ENCODE peak calls at places on chromosomes 16 and 17, in ten cellular contexts. One of them, this sample, is unnamed.

GRCh38 chr16:81421536-81421935 is 23.1 kb upstream of the CMIP start:
- DNase-seq in heart right ventricle: no peak
- DNase-seq in upper lobe of right lung: no peak
- DNase-seq in mucosa of descending colon: peak
- DNase-seq in NCI-H1092 treated with DMSO at 0.1 percent for 48 hours: no peak
- DNase-seq in activated CD4-positive, alpha-beta T cell treated with anti-CD3 and anti-CD28 coated beads, Interleukin-2, amount 10 ng/mL, durations not matched to agents 7 days and 5 days: no peak
- DNase-seq in stimulated activated CD4-positive, alpha-beta T cell treated with anti-CD3 and anti-CD28 coated beads, Interleukin-12 subunit alpha, Interleukin-12 subunit beta, amount 100 ng/mL, for 48 hours: no peak
- DNase-seq in kidney glomerular epithelial cell: no peak
- DNase-seq in right cardiac atrium: no peak
- DNase-seq in kidney: peak
- DNase-seq in this sample: no peak

GRCh38 chr17:15469260-15469659 is 1.8 kb upstream of the CDRT4 start:
- DNase-seq in mucosa of descending colon: no peak
- DNase-seq in activated CD4-positive, alpha-beta T cell treated with anti-CD3 and anti-CD28 coated beads, Interleukin-2, amount 10 ng/mL, durations not matched to agents 7 days and 5 days: no peak
- DNase-seq in stimulated activated CD4-positive, alpha-beta T cell treated with anti-CD3 and anti-CD28 coated beads, Interleukin-12 subunit alpha, Interleukin-12 subunit beta, amount 100 ng/mL, for 48 hours: no peak
- DNase-seq in kidney glomerular epithelial cell: peak
- DNase-seq in right cardiac atrium: peak
- DNase-seq in upper lobe of right lung: no peak
- DNase-seq in kidney: no peak
- DNase-seq in heart right ventricle: peak
- DNase-seq in NCI-H1092 treated with DMSO at 0.1 percent for 48 hours: peak
- DNase-seq in this sample: no peak

GRCh38 chr17:81106716-81107115 is 58.6 kb upstream of the PVALEF start:
- DNase-seq in upper lobe of right lung: no peak
- DNase-seq in stimulated activated CD4-positive, alpha-beta T cell treated with anti-CD3 and anti-CD28 coated beads, Interleukin-12 subunit alpha, Interleukin-12 subunit beta, amount 100 ng/mL, for 48 hours: no peak
- DNase-seq in kidney glomerular epithelial cell: no peak
- DNase-seq in NCI-H1092 treated with DMSO at 0.1 percent for 48 hours: no peak
- DNase-seq in heart right ventricle: no peak
- DNase-seq in right cardiac atrium: no peak
- DNase-seq in kidney: no peak
- DNase-seq in activated CD4-positive, alpha-beta T cell treated with anti-CD3 and anti-CD28 coated beads, Interleukin-2, amount 10 ng/mL, durations not matched to agents 7 days and 5 days: no peak
- DNase-seq in mucosa of descending colon: no peak
- DNase-seq in this sample: no peak

GRCh38 chr17:2967515-2967914 is 95.9 kb downstream of the OR1D5 start:
- DNase-seq in heart right ventricle: no peak
- DNase-seq in kidney glomerular epithelial cell: no peak
- DNase-seq in activated CD4-positive, alpha-beta T cell treated with anti-CD3 and anti-CD28 coated beads, Interleukin-2, amount 10 ng/mL, durations not matched to agents 7 days and 5 days: no peak
- DNase-seq in right cardiac atrium: no peak
- DNase-seq in NCI-H1092 treated with DMSO at 0.1 percent for 48 hours: no peak
- DNase-seq in kidney: no peak
- DNase-seq in stimulated activated CD4-positive, alpha-beta T cell treated with anti-CD3 and anti-CD28 coated beads, Interleukin-12 subunit alpha, Interleukin-12 subunit beta, amount 100 ng/mL, for 48 hours: no peak
- DNase-seq in upper lobe of right lung: no peak
- DNase-seq in mucosa of descending colon: no peak
- DNase-seq in this sample: no peak

GRCh38 chr17:45837187-45837586 is 7.5 kb upstream of the SPPL2C start:
- DNase-seq in mucosa of descending colon: no peak
- DNase-seq in heart right ventricle: no peak
- DNase-seq in kidney: no peak
- DNase-seq in NCI-H1092 treated with DMSO at 0.1 percent for 48 hours: no peak
- DNase-seq in kidney glomerular epithelial cell: no peak
- DNase-seq in upper lobe of right lung: no peak
- DNase-seq in activated CD4-positive, alpha-beta T cell treated with anti-CD3 and anti-CD28 coated beads, Interleukin-2, amount 10 ng/mL, durations not matched to agents 7 days and 5 days: no peak
- DNase-seq in stimulated activated CD4-positive, alpha-beta T cell treated with anti-CD3 and anti-CD28 coated beads, Interleukin-12 subunit alpha, Interleukin-12 subunit beta, amount 100 ng/mL, for 48 hours: no peak
- DNase-seq in right cardiac atrium: no peak
- DNase-seq in this sample: no peak

GRCh38 chr16:8572063-8572918 is 18.0 kb downstream of the TMEM114 start:
- DNase-seq in right cardiac atrium: no peak
- DNase-seq in activated CD4-positive, alpha-beta T cell treated with anti-CD3 and anti-CD28 coated beads, Interleukin-2, amount 10 ng/mL, durations not matched to agents 7 days and 5 days: no peak
- DNase-seq in stimulated activated CD4-positive, alpha-beta T cell treated with anti-CD3 and anti-CD28 coated beads, Interleukin-12 subunit alpha, Interleukin-12 subunit beta, amount 100 ng/mL, for 48 hours: no peak
- DNase-seq in heart right ventricle: no peak
- DNase-seq in NCI-H1092 treated with DMSO at 0.1 percent for 48 hours: peak
- DNase-seq in kidney: no peak
- DNase-seq in upper lobe of right lung: no peak
- DNase-seq in mucosa of descending colon: no peak
- DNase-seq in kidney glomerular epithelial cell: no peak
- DNase-seq in this sample: no peak

GRCh38 chr17:48453447-48453846 is 23.4 kb upstream of the SKAP1 start:
- DNase-seq in heart right ventricle: no peak
- DNase-seq in NCI-H1092 treated with DMSO at 0.1 percent for 48 hours: no peak
- DNase-seq in right cardiac atrium: no peak
- DNase-seq in kidney glomerular epithelial cell: no peak
- DNase-seq in activated CD4-positive, alpha-beta T cell treated with anti-CD3 and anti-CD28 coated beads, Interleukin-2, amount 10 ng/mL, durations not matched to agents 7 days and 5 days: peak
- DNase-seq in mucosa of descending colon: no peak
- DNase-seq in stimulated activated CD4-positive, alpha-beta T cell treated with anti-CD3 and anti-CD28 coated beads, Interleukin-12 subunit alpha, Interleukin-12 subunit beta, amount 100 ng/mL, for 48 hours: no peak
- DNase-seq in kidney: no peak
- DNase-seq in upper lobe of right lung: no peak
- DNase-seq in this sample: no peak

GRCh38 chr17:79005063-79005861 is 4.3 kb downstream of the CANT1 start:
- DNase-seq in activated CD4-positive, alpha-beta T cell treated with anti-CD3 and anti-CD28 coated beads, Interleukin-2, amount 10 ng/mL, durations not matched to agents 7 days and 5 days: peak
- DNase-seq in right cardiac atrium: peak
- DNase-seq in heart right ventricle: no peak
- DNase-seq in upper lobe of right lung: peak
- DNase-seq in stimulated activated CD4-positive, alpha-beta T cell treated with anti-CD3 and anti-CD28 coated beads, Interleukin-12 subunit alpha, Interleukin-12 subunit beta, amount 100 ng/mL, for 48 hours: no peak
- DNase-seq in kidney: peak
- DNase-seq in NCI-H1092 treated with DMSO at 0.1 percent for 48 hours: no peak
- DNase-seq in mucosa of descending colon: peak
- DNase-seq in kidney glomerular epithelial cell: no peak
- DNase-seq in this sample: no peak

GRCh38 chr16:50857881-50858280 is 116.0 kb downstream of the CYLD start:
- DNase-seq in right cardiac atrium: no peak
- DNase-seq in heart right ventricle: no peak
- DNase-seq in activated CD4-positive, alpha-beta T cell treated with anti-CD3 and anti-CD28 coated beads, Interleukin-2, amount 10 ng/mL, durations not matched to agents 7 days and 5 days: no peak
- DNase-seq in NCI-H1092 treated with DMSO at 0.1 percent for 48 hours: no peak
- DNase-seq in kidney: no peak
- DNase-seq in kidney glomerular epithelial cell: no peak
- DNase-seq in upper lobe of right lung: no peak
- DNase-seq in stimulated activated CD4-positive, alpha-beta T cell treated with anti-CD3 and anti-CD28 coated beads, Interleukin-12 subunit alpha, Interleukin-12 subunit beta, amount 100 ng/mL, for 48 hours: no peak
- DNase-seq in mucosa of descending colon: no peak
- DNase-seq in this sample: no peak

GRCh38 chr17:65660078-65660477 is 98.6 kb upstream of the AXIN2 start:
- DNase-seq in mucosa of descending colon: no peak
- DNase-seq in upper lobe of right lung: no peak
- DNase-seq in kidney: no peak
- DNase-seq in stimulated activated CD4-positive, alpha-beta T cell treated with anti-CD3 and anti-CD28 coated beads, Interleukin-12 subunit alpha, Interleukin-12 subunit beta, amount 100 ng/mL, for 48 hours: no peak
- DNase-seq in heart right ventricle: no peak
- DNase-seq in NCI-H1092 treated with DMSO at 0.1 percent for 48 hours: no peak
- DNase-seq in right cardiac atrium: no peak
- DNase-seq in activated CD4-positive, alpha-beta T cell treated with anti-CD3 and anti-CD28 coated beads, Interleukin-2, amount 10 ng/mL, durations not matched to agents 7 days and 5 days: no peak
- DNase-seq in kidney glomerular epithelial cell: no peak
- DNase-seq in this sample: no peak

GRCh38 chr17:67107811-67108210 is 63.5 kb downstream of the CACNG1 start:
- DNase-seq in heart right ventricle: no peak
- DNase-seq in stimulated activated CD4-positive, alpha-beta T cell treated with anti-CD3 and anti-CD28 coated beads, Interleukin-12 subunit alpha, Interleukin-12 subunit beta, amount 100 ng/mL, for 48 hours: no peak
- DNase-seq in activated CD4-positive, alpha-beta T cell treated with anti-CD3 and anti-CD28 coated beads, Interleukin-2, amount 10 ng/mL, durations not matched to agents 7 days and 5 days: no peak
- DNase-seq in kidney: no peak
- DNase-seq in upper lobe of right lung: no peak
- DNase-seq in NCI-H1092 treated with DMSO at 0.1 percent for 48 hours: no peak
- DNase-seq in right cardiac atrium: no peak
- DNase-seq in kidney glomerular epithelial cell: no peak
- DNase-seq in mucosa of descending colon: no peak
- DNase-seq in this sample: no peak

GRCh38 chr17:13306310-13306962 is 288.6 kb upstream of the ELAC2 start:
- DNase-seq in right cardiac atrium: no peak
- DNase-seq in kidney: no peak
- DNase-seq in mucosa of descending colon: peak
- DNase-seq in NCI-H1092 treated with DMSO at 0.1 percent for 48 hours: no peak
- DNase-seq in upper lobe of right lung: no peak
- DNase-seq in heart right ventricle: no peak
- DNase-seq in activated CD4-positive, alpha-beta T cell treated with anti-CD3 and anti-CD28 coated beads, Interleukin-2, amount 10 ng/mL, durations not matched to agents 7 days and 5 days: peak
- DNase-seq in stimulated activated CD4-positive, alpha-beta T cell treated with anti-CD3 and anti-CD28 coated beads, Interleukin-12 subunit alpha, Interleukin-12 subunit beta, amount 100 ng/mL, for 48 hours: peak
- DNase-seq in kidney glomerular epithelial cell: peak
- DNase-seq in this sample: no peak

GRCh38 chr17:59914274-59914854 is 21.4 kb downstream of the RPS6KB1 start:
- DNase-seq in kidney: no peak
- DNase-seq in right cardiac atrium: no peak
- DNase-seq in NCI-H1092 treated with DMSO at 0.1 percent for 48 hours: peak
- DNase-seq in upper lobe of right lung: no peak
- DNase-seq in heart right ventricle: no peak
- DNase-seq in kidney glomerular epithelial cell: peak
- DNase-seq in activated CD4-positive, alpha-beta T cell treated with anti-CD3 and anti-CD28 coated beads, Interleukin-2, amount 10 ng/mL, durations not matched to agents 7 days and 5 days: peak
- DNase-seq in stimulated activated CD4-positive, alpha-beta T cell treated with anti-CD3 and anti-CD28 coated beads, Interleukin-12 subunit alpha, Interleukin-12 subunit beta, amount 100 ng/mL, for 48 hours: peak
- DNase-seq in mucosa of descending colon: no peak
- DNase-seq in this sample: no peak

GRCh38 chr16:73093146-73094144 is 45.5 kb upstream of the ZFHX3 start:
- DNase-seq in mucosa of descending colon: no peak
- DNase-seq in right cardiac atrium: peak
- DNase-seq in kidney glomerular epithelial cell: no peak
- DNase-seq in upper lobe of right lung: no peak
- DNase-seq in stimulated activated CD4-positive, alpha-beta T cell treated with anti-CD3 and anti-CD28 coated beads, Interleukin-12 subunit alpha, Interleukin-12 subunit beta, amount 100 ng/mL, for 48 hours: no peak
- DNase-seq in kidney: no peak
- DNase-seq in NCI-H1092 treated with DMSO at 0.1 percent for 48 hours: peak
- DNase-seq in heart right ventricle: no peak
- DNase-seq in activated CD4-positive, alpha-beta T cell treated with anti-CD3 and anti-CD28 coated beads, Interleukin-2, amount 10 ng/mL, durations not matched to agents 7 days and 5 days: no peak
- DNase-seq in this sample: no peak

GRCh38 chr17:28045304-28045703 is 2.8 kb downstream of the NLK start:
- DNase-seq in mucosa of descending colon: no peak
- DNase-seq in stimulated activated CD4-positive, alpha-beta T cell treated with anti-CD3 and anti-CD28 coated beads, Interleukin-12 subunit alpha, Interleukin-12 subunit beta, amount 100 ng/mL, for 48 hours: no peak
- DNase-seq in kidney: no peak
- DNase-seq in kidney glomerular epithelial cell: no peak
- DNase-seq in heart right ventricle: no peak
- DNase-seq in upper lobe of right lung: no peak
- DNase-seq in activated CD4-positive, alpha-beta T cell treated with anti-CD3 and anti-CD28 coated beads, Interleukin-2, amount 10 ng/mL, durations not matched to agents 7 days and 5 days: no peak
- DNase-seq in NCI-H1092 treated with DMSO at 0.1 percent for 48 hours: no peak
- DNase-seq in right cardiac atrium: no peak
- DNase-seq in this sample: no peak

GRCh38 chr16:19106625-19107020 is 7.1 kb upstream of the ITPRIPL2 start:
- DNase-seq in right cardiac atrium: no peak
- DNase-seq in kidney glomerular epithelial cell: no peak
- DNase-seq in heart right ventricle: no peak
- DNase-seq in upper lobe of right lung: no peak
- DNase-seq in activated CD4-positive, alpha-beta T cell treated with anti-CD3 and anti-CD28 coated beads, Interleukin-2, amount 10 ng/mL, durations not matched to agents 7 days and 5 days: no peak
- DNase-seq in NCI-H1092 treated with DMSO at 0.1 percent for 48 hours: no peak
- DNase-seq in mucosa of descending colon: no peak
- DNase-seq in kidney: no peak
- DNase-seq in stimulated activated CD4-positive, alpha-beta T cell treated with anti-CD3 and anti-CD28 coated beads, Interleukin-12 subunit alpha, Interleukin-12 subunit beta, amount 100 ng/mL, for 48 hours: no peak
- DNase-seq in this sample: no peak

GRCh38 chr17:65531508-65532431 is 29.7 kb downstream of the AXIN2 start:
- DNase-seq in mucosa of descending colon: peak
- DNase-seq in right cardiac atrium: peak
- DNase-seq in stimulated activated CD4-positive, alpha-beta T cell treated with anti-CD3 and anti-CD28 coated beads, Interleukin-12 subunit alpha, Interleukin-12 subunit beta, amount 100 ng/mL, for 48 hours: no peak
- DNase-seq in activated CD4-positive, alpha-beta T cell treated with anti-CD3 and anti-CD28 coated beads, Interleukin-2, amount 10 ng/mL, durations not matched to agents 7 days and 5 days: no peak
- DNase-seq in NCI-H1092 treated with DMSO at 0.1 percent for 48 hours: peak
- DNase-seq in upper lobe of right lung: peak
- DNase-seq in kidney glomerular epithelial cell: no peak
- DNase-seq in kidney: peak
- DNase-seq in heart right ventricle: peak
- DNase-seq in this sample: no peak

GRCh38 chr16:11402051-11402744 is 56.9 kb downstream of the RMI2 start:
- DNase-seq in NCI-H1092 treated with DMSO at 0.1 percent for 48 hours: no peak
- DNase-seq in kidney: peak
- DNase-seq in stimulated activated CD4-positive, alpha-beta T cell treated with anti-CD3 and anti-CD28 coated beads, Interleukin-12 subunit alpha, Interleukin-12 subunit beta, amount 100 ng/mL, for 48 hours: no peak
- DNase-seq in mucosa of descending colon: no peak
- DNase-seq in right cardiac atrium: peak
- DNase-seq in kidney glomerular epithelial cell: no peak
- DNase-seq in upper lobe of right lung: no peak
- DNase-seq in heart right ventricle: peak
- DNase-seq in activated CD4-positive, alpha-beta T cell treated with anti-CD3 and anti-CD28 coated beads, Interleukin-2, amount 10 ng/mL, durations not matched to agents 7 days and 5 days: no peak
- DNase-seq in this sample: no peak

GRCh38 chr17:50241431-50241830 is 32.8 kb upstream of the TMEM92 start:
- DNase-seq in NCI-H1092 treated with DMSO at 0.1 percent for 48 hours: no peak
- DNase-seq in right cardiac atrium: no peak
- DNase-seq in mucosa of descending colon: no peak
- DNase-seq in stimulated activated CD4-positive, alpha-beta T cell treated with anti-CD3 and anti-CD28 coated beads, Interleukin-12 subunit alpha, Interleukin-12 subunit beta, amount 100 ng/mL, for 48 hours: no peak
- DNase-seq in kidney glomerular epithelial cell: no peak
- DNase-seq in heart right ventricle: no peak
- DNase-seq in activated CD4-positive, alpha-beta T cell treated with anti-CD3 and anti-CD28 coated beads, Interleukin-2, amount 10 ng/mL, durations not matched to agents 7 days and 5 days: no peak
- DNase-seq in kidney: no peak
- DNase-seq in upper lobe of right lung: no peak
- DNase-seq in this sample: no peak

GRCh38 chr16:29845656-29846055 is 17.4 kb downstream of the CDIPT start:
- DNase-seq in kidney glomerular epithelial cell: no peak
- DNase-seq in kidney: no peak
- DNase-seq in upper lobe of right lung: peak
- DNase-seq in stimulated activated CD4-positive, alpha-beta T cell treated with anti-CD3 and anti-CD28 coated beads, Interleukin-12 subunit alpha, Interleukin-12 subunit beta, amount 100 ng/mL, for 48 hours: no peak
- DNase-seq in right cardiac atrium: no peak
- DNase-seq in activated CD4-positive, alpha-beta T cell treated with anti-CD3 and anti-CD28 coated beads, Interleukin-2, amount 10 ng/mL, durations not matched to agents 7 days and 5 days: no peak
- DNase-seq in mucosa of descending colon: no peak
- DNase-seq in heart right ventricle: no peak
- DNase-seq in NCI-H1092 treated with DMSO at 0.1 percent for 48 hours: no peak
- DNase-seq in this sample: no peak

GRCh38 chr16:66516808-66517585 is 32.9 kb downstream of the TK2 start:
- DNase-seq in heart right ventricle: peak
- DNase-seq in activated CD4-positive, alpha-beta T cell treated with anti-CD3 and anti-CD28 coated beads, Interleukin-2, amount 10 ng/mL, durations not matched to agents 7 days and 5 days: peak
- DNase-seq in upper lobe of right lung: peak
- DNase-seq in stimulated activated CD4-positive, alpha-beta T cell treated with anti-CD3 and anti-CD28 coated beads, Interleukin-12 subunit alpha, Interleukin-12 subunit beta, amount 100 ng/mL, for 48 hours: peak
- DNase-seq in NCI-H1092 treated with DMSO at 0.1 percent for 48 hours: peak
- DNase-seq in right cardiac atrium: peak
- DNase-seq in kidney: peak
- DNase-seq in mucosa of descending colon: peak
- DNase-seq in kidney glomerular epithelial cell: peak
- DNase-seq in this sample: peak

GRCh38 chr16:4365014-4365406 is 6.6 kb upstream of the VASN start:
- DNase-seq in activated CD4-positive, alpha-beta T cell treated with anti-CD3 and anti-CD28 coated beads, Interleukin-2, amount 10 ng/mL, durations not matched to agents 7 days and 5 days: no peak
- DNase-seq in heart right ventricle: no peak
- DNase-seq in kidney: no peak
- DNase-seq in kidney glomerular epithelial cell: no peak
- DNase-seq in right cardiac atrium: no peak
- DNase-seq in upper lobe of right lung: no peak
- DNase-seq in stimulated activated CD4-positive, alpha-beta T cell treated with anti-CD3 and anti-CD28 coated beads, Interleukin-12 subunit alpha, Interleukin-12 subunit beta, amount 100 ng/mL, for 48 hours: no peak
- DNase-seq in mucosa of descending colon: no peak
- DNase-seq in NCI-H1092 treated with DMSO at 0.1 percent for 48 hours: no peak
- DNase-seq in this sample: no peak

GRCh38 chr16:50152386-50152806 is 710 bp upstream of the TENT4B start:
- DNase-seq in NCI-H1092 treated with DMSO at 0.1 percent for 48 hours: no peak
- DNase-seq in stimulated activated CD4-positive, alpha-beta T cell treated with anti-CD3 and anti-CD28 coated beads, Interleukin-12 subunit alpha, Interleukin-12 subunit beta, amount 100 ng/mL, for 48 hours: peak
- DNase-seq in kidney: no peak
- DNase-seq in upper lobe of right lung: no peak
- DNase-seq in right cardiac atrium: no peak
- DNase-seq in activated CD4-positive, alpha-beta T cell treated with anti-CD3 and anti-CD28 coated beads, Interleukin-2, amount 10 ng/mL, durations not matched to agents 7 days and 5 days: peak
- DNase-seq in kidney glomerular epithelial cell: no peak
- DNase-seq in mucosa of descending colon: peak
- DNase-seq in heart right ventricle: no peak
- DNase-seq in this sample: peak